ENCODE peak calls at places on chromosomes 4 and X, in four cellular contexts. T, X, W and A are unnamed samples.

GRCh38 chr4:16165931-16166330 is 60.3 kb downstream of the TAPT1 start:
- DNase-seq in W (no peak), T (no peak), X (no peak), A (no peak)

GRCh38 chrX:134526399-134526798 is 66.4 kb downstream of the HPRT1 start:
- DNase-seq in X (no peak), T (no peak), W (no peak), A (no peak)

GRCh38 chr4:7765676-7766075 is 174.0 kb downstream of the AFAP1 start:
- DNase-seq in X (no peak), T (no peak), W (no peak), A (no peak)

GRCh38 chr4:5249727-5250126 is 198.4 kb downstream of the STK32B start:
- DNase-seq in X (no peak), T (no peak), W (no peak), A (no peak)

GRCh38 chrX:150018931-150019331 is 80.6 kb upstream of the EOLA2 start:
- DNase-seq in T (no peak), X (no peak), W (no peak), A (no peak)

GRCh38 chrX:38282044-38282443 is 45.3 kb downstream of the RPGR start:
- DNase-seq in T (no peak), X (no peak), W (no peak), A (no peak)

GRCh38 chrX:56281789-56282188 is 49.6 kb downstream of the KLF8 start:
- DNase-seq in T (peak), X (no peak), W (no peak), A (no peak)

GRCh38 chrX:118971552-118971951 is 2.9 kb upstream of the LONRF3 start:
- DNase-seq in X (no peak), W (no peak), T (no peak), A (no peak)

GRCh38 chr4:5955201-5955821 is 62.4 kb upstream of the CRMP1 start:
- DNase-seq in X (no peak), W (no peak), T (no peak), A (no peak)

GRCh38 chr4:15400911-15401671 is 26.7 kb upstream of the C1QTNF7 start:
- DNase-seq in T (no peak), W (no peak), X (peak), A (no peak)

GRCh38 chr4:2007804-2008670 is 737 bp downstream of the NELFA start:
- DNase-seq in W (no peak), T (no peak), X (no peak), A (no peak)

GRCh38 chrX:118976599-118977340 is 2.4 kb downstream of the LONRF3 start:
- DNase-seq in X (no peak), T (peak), W (peak), A (no peak)

GRCh38 chr4:82432596-82432995 is 2.2 kb downstream of the ENOPH1 start:
- DNase-seq in T (no peak), W (no peak), X (no peak), A (no peak)

GRCh38 chr4:82429728-82430192 is 502 bp downstream of the HNRNPDL start:
- DNase-seq in X (no peak), W (no peak), T (peak), A (no peak)

GRCh38 chr4:82430193-82431025 is at the start of the genes ENOPH1 and HNRNPDL:
- DNase-seq in T (peak), X (peak), W (peak), A (peak)

GRCh38 chr4:82431831-82432230 is 1.4 kb downstream of the ENOPH1 start:
- DNase-seq in T (no peak), X (no peak), W (no peak), A (no peak)

DNA sequence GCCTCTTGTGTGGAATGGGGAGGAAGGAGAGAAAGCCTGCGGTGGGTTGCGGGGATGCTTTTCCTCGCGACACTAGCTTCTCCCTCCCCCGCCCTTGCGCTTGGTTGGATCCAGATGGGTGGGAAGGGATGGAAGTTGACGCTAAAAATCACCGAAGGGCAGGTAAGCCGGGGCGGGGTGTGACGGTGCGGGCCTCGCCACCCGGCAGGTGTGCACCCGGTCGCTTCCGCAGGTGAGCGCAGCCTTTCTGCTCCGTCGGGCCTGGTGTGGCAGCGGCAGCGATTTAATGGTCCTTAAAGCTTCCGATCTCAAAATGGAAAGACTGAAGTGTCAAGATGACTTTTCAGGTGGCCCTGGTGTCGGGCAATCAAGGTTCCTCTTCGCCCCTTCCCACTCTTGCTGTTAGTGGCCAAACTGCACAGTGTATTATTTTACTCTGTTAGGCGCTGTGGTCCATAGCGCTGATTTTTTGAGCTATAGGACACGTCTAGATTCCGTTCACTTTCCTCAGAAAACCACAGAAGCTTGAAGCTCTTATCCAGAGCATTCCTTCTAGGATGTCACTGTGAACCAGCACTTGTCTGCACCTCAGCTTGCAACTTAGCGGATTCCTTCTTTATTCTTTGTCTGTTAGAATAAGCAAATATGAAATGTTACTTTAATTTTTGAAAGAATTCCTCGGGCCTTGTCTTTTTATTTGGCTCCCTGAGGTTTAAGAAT is 796 bp downstream of the ENOPH1 start:
- DNase-seq in W (peak), X (no peak), T (peak), A (peak)
- H3K27ac ChIP-seq in W (peak), X (peak), T (peak), A (peak)

DNA sequence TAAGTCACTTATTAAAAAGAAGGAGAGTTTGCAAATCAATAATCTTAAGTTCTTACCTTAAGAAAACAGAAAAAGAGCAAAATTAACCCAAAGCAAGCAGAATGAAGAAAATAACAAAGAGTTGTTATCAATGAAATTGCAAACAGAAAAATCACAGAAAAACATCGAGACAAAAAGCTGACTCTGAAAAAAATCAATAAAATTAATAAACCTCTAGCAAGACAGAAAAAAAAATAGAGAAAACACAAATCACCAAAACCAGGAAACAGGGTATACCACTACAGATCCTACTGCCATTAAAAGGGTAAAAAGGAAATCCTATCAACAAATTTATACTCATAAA is 17.3 kb upstream of the RBM41 start:
- DNase-seq in X (no peak), T (no peak), W (no peak), A (no peak)
- H3K27ac ChIP-seq in X (no peak), T (no peak), W (no peak), A (no peak)

GRCh38 chr4:41540687-41541086 is 2.7 kb downstream of the LIMCH1 start:
- DNase-seq in X (no peak), T (no peak), W (no peak), A (no peak)
- H3K27ac ChIP-seq in X (no peak), T (no peak), W (no peak), A (no peak)

DNA sequence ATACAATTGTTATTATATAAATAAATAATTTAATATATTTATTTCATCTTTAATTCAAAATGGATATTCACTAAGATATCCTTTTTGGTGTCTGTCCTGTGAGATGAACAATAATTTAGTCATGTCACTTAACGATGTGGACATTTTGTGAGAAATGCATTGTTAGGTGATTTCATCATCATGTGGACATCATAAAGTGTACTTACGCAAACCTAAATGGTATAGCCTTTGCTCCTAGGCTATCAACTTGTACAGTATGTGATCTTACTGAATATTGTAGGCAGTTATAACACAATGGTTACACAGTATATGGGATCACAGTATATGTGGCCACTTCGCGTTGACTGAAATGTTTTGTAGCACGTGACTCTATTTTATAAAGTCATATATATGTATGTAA is 20.2 kb upstream of the CHRNA9 start:
- DNase-seq in W (no peak), X (no peak), T (no peak), A (no peak)
- H3K27ac ChIP-seq in W (peak), X (no peak), T (no peak), A (no peak)

DNA sequence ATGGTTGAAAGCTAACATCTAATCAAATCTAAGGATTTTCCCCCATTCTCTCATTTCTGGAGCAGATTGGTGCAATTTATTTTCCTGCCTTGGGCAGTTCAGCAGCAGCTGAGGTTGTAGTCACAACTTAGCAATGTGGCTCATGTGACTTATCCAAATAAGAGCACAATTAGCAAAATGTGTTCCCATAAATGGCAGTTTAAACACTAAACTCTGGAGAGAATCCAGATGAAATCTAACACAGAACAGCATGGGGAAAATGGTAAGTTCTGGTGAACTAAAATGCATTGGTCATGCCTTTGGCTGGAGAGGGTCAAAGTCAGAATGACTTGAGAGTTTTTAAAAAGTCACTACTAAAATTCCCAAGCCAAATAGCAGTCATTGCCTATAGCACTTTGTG is 422.6 kb upstream of the DIPK2B start:
- DNase-seq in X (no peak), W (no peak), T (no peak), A (no peak)
- H3K27ac ChIP-seq in X (no peak), W (no peak), T (no peak), A (no peak)

DNA sequence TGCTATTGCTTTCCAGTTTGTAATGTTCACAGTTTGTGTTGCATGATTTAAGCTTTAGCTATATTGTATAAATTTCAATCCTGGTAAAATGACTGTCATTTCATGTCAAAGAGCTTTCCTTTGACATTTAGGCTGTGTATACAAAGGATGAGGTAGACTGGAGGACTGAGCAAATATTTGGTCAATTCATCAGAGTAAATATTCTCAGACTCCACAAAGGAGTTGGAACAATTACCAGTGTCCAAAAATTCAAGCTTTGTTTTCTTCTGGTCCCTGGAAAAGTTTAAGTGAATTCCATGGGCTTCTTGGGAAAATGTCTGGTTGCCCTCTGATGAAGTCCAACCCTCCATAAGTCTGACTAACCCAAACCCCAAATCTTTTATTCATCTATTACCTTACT is 682.4 kb downstream of the DACH2 start:
- DNase-seq in T (no peak), X (no peak), W (no peak), A (no peak)
- H3K27ac ChIP-seq in T (no peak), X (no peak), W (no peak), A (no peak)

GRCh38 chr4:184362338-184362737 is 112.0 kb downstream of the IRF2 start:
- DNase-seq in T (no peak), W (no peak), X (no peak), A (no peak)

GRCh38 chr4:184361443-184361842 is 112.9 kb downstream of the IRF2 start:
- DNase-seq in W (no peak), X (no peak), T (no peak), A (no peak)

GRCh38 chr4:184358521-184359232 is 115.7 kb downstream of the IRF2 start:
- DNase-seq in X (no peak), T (no peak), W (no peak), A (no peak)

GRCh38 chr4:184357783-184358182 is 116.6 kb downstream of the IRF2 start:
- DNase-seq in T (no peak), X (no peak), W (no peak), A (no peak)

DNA sequence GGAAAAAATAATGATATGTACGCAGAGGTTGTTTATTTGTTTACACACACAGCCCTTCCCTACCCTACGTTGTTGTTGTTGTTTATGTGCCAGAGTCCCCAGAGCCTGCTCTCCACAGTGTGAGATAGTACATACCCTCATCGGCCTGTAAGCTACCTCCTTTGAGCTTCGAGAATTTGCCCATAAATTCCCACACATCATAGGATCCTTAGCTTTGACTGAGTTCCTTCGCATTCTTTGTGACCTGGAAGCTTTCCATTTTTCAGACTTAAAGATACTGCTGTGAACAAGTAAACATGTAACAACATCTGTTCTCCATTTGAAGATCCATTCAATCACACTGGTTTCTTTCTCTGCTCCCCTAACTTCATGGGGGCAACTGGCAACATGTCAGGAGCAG is 114.4 kb downstream of the IRF2 start:
- DNase-seq in T (no peak), X (no peak), W (no peak), A (no peak)
- H3K27ac ChIP-seq in T (no peak), X (no peak), W (no peak), A (no peak)

GRCh38 chr4:128600996-128601857 is 208.3 kb upstream of the JADE1 start:
- DNase-seq in X (peak), W (no peak), T (no peak), A (no peak)
- H3K27ac ChIP-seq in X (peak), W (no peak), T (peak), A (no peak)

GRCh38 chr4:71290481-71290880 is 48.3 kb upstream of the SLC4A4 start:
- DNase-seq in W (no peak), X (no peak), T (no peak), A (no peak)
- H3K27ac ChIP-seq in W (no peak), X (no peak), T (no peak), A (no peak)